ENCODE peak calls at places on chromosomes 12 and 14, in seven cellular contexts. G is pancreas, U is cardiac muscle cell, K is uterus, J is kidney epithelial cell, Y is HepG2, V is fibroblast of lung. A is an unnamed sample.

GRCh38 chr12:107379852-107380567 is 286.7 kb upstream of the CRY1 start:
- DNase-seq in Y (peak), K (no peak), J (no peak), V (peak), G (no peak), U (no peak), A (no peak)

GRCh38 chr14:101815994-101816393 is 54.5 kb downstream of the PPP2R5C start:
- DNase-seq in U (no peak), V (no peak), J (no peak), G (no peak), K (no peak), Y (no peak), A (no peak)

GRCh38 chr12:106764738-106765137 is 9.7 kb upstream of the RIC8B start:
- DNase-seq in V (peak), J (no peak), K (no peak), G (no peak), U (peak), Y (no peak), A (no peak)

GRCh38 chr12:7155471-7156034 is 25.4 kb downstream of the CLSTN3 start:
- DNase-seq in U (peak), V (no peak), J (no peak), Y (no peak), K (no peak), G (no peak), A (no peak)

GRCh38 chr14:50364792-50365191 is 31.9 kb downstream of the CDKL1 start:
- DNase-seq in K (no peak), V (no peak), J (no peak), U (no peak), G (no peak), Y (no peak), A (no peak)

GRCh38 chr14:24909523-24910302 is 140.2 kb downstream of the STXBP6 start:
- DNase-seq in U (no peak), K (no peak), G (no peak), V (no peak), Y (no peak), J (no peak), A (no peak)

GRCh38 chr12:68557011-68557715 is 53.5 kb upstream of the RAP1B start:
- DNase-seq in V (peak), G (no peak), J (no peak), Y (no peak), K (no peak), U (peak), A (peak)

GRCh38 chr14:104968153-104968527 is 10.0 kb downstream of the AHNAK2 start:
- DNase-seq in V (peak), K (peak), J (no peak), G (peak), Y (no peak), U (peak), A (peak)

GRCh38 chr14:100149789-100150611 is 9.4 kb downstream of the DEGS2 start:
- DNase-seq in V (no peak), J (no peak), G (peak), U (no peak), Y (no peak), K (no peak), A (no peak)

GRCh38 chr12:84694111-84694510 is 218.5 kb downstream of the SLC6A15 start:
- DNase-seq in G (no peak), Y (no peak), U (no peak), J (no peak), V (peak), K (no peak), A (peak)

GRCh38 chr14:51776102-51776894 is 84.1 kb upstream of the GNG2 start:
- DNase-seq in Y (peak), G (no peak), U (peak), J (peak), K (peak), V (peak), A (peak)

GRCh38 chr12:54824402-54824801 is 29.9 kb upstream of the MUCL1 start:
- DNase-seq in U (no peak), G (no peak), K (no peak), Y (no peak), J (no peak), V (no peak), A (no peak)

GRCh38 chr12:109773384-109774011 is 59.7 kb downstream of the TRPV4 start:
- DNase-seq in K (no peak), V (no peak), Y (no peak), J (peak), G (peak), U (no peak), A (no peak)

GRCh38 chr14:77918448-77918847 is 118.5 kb downstream of the ADCK1 start:
- DNase-seq in U (no peak), V (no peak), Y (no peak), J (no peak), K (no peak), G (no peak), A (no peak)

GRCh38 chr12:10363922-10364838 is 25.7 kb downstream of the KLRK1 start:
- DNase-seq in Y (peak), J (no peak), V (peak), K (peak), U (peak), G (no peak), A (no peak)

GRCh38 chr12:10362325-10362724 is 27.5 kb downstream of the KLRK1 start:
- DNase-seq in J (no peak), Y (no peak), U (no peak), V (no peak), G (no peak), K (no peak), A (no peak)

GRCh38 chr12:10362828-10363664 is 26.8 kb downstream of the KLRK1 start:
- DNase-seq in K (no peak), G (no peak), J (no peak), U (peak), V (no peak), Y (no peak), A (no peak)

GRCh38 chr12:10364839-10365681 is 24.8 kb downstream of the KLRK1 start:
- DNase-seq in J (no peak), G (no peak), Y (peak), V (peak), U (peak), K (peak), A (peak)

GRCh38 chr12:10363665-10363921 is 26.2 kb downstream of the KLRK1 start:
- DNase-seq in J (no peak), Y (no peak), U (no peak), G (no peak), V (no peak), K (no peak), A (no peak)
- H3K4me3 ChIP-seq in J (peak), Y (peak), U (no peak), G (peak), V (peak), K (peak), A (no peak)

DNA sequence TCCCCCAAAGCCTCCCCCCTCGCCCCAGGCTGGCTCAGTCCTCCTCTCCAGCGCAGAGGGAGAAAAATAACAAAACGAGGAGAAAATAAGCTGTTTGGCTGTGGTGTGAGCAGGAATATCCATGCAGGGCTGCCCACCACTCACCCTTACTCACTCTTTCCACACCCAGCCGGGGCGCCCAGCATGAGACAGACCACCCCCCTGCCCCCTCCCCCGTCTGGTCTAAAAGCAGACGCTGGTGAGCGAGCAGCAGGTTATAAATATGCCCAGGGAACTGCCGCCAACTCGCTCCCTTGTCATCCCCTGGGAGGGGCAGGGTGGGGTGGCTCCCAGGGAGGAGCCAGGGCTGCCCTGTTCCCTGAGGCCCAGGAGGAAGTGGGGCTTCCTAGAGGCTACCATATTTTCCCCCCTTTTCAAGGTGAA is 7.4 kb downstream of the WNT1 start:
- DNase-seq in V (no peak), Y (no peak), G (no peak), J (no peak), U (no peak), K (no peak), A (no peak)
- TF ChIP-seq CTCF in V (no peak), Y (no peak), G (no peak), J (no peak), U (no peak), K (no peak), A (no peak)

DNA sequence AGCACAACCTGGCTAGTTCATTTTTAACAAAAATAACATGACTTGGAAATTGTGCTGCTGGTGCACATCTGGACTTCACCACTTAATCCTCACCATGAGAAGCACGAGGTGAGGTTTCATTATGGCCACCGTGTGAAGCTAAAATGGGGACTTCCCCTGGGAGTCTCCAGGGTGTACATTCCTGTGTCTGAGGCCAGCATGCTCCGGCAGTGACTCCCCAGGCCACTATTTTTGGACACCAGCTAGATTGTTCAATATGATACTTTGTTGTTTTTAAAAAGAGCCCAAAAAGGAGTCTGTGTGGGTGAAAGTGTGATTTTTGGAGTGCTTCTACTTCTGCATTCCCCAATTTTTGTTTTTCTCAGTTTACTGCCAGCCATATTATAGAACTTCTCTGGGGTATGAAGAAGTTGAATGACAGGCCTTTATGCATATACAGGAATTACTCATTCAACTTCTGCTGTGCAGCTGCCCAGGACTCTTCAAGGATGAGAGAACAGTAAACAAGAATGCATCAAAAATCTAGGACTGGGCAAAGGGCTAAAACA is 16.9 kb upstream of the AICDA start:
- DNase-seq in Y (no peak), K (no peak), J (no peak), V (no peak), G (no peak), U (no peak), A (no peak)
- H3K4me3 ChIP-seq in Y (no peak), K (no peak), J (no peak), V (no peak), G (no peak), U (no peak), A (no peak)

GRCh38 chr14:69580009-69580577 is 5.4 kb upstream of the CCDC177 start:
- DNase-seq in G (no peak), Y (peak), J (no peak), K (no peak), V (peak), U (peak), A (peak)
- TF ChIP-seq CTCF in G (no peak), Y (peak), J (peak), K (no peak), V (peak), U (peak), A (peak)

A was measured in astrocyte of the cerebellum.